ENCODE peak calls at places on chromosomes 1 and 21, in nine cellular contexts. C is GM12864, U is PC-9, Z is mucosa of descending colon, V is heart left ventricle, P is A673, N is lower lobe of right lung, X is kidney, A is SK-N-SH. F is an unnamed sample.

GRCh38 chr1:233015965-233016364 is 65.6 kb downstream of the NTPCR start:
- DNase-seq in Z (no peak), C (no peak), V (no peak), U (no peak), X (no peak), N (no peak), A (no peak), P (no peak), F (no peak)

GRCh38 chr21:42541618-42542017 is 28.0 kb downstream of the SLC37A1 start:
- DNase-seq in Z (no peak), U (no peak), P (no peak), N (no peak), A (no peak), C (no peak), V (no peak), X (no peak), F (no peak)

GRCh38 chr1:228275435-228276342 is 67.8 kb downstream of the OBSCN start:
- DNase-seq in Z (peak; percentile 91), X (peak; percentile 95), V (peak; percentile 90), C (peak; percentile 27), P (peak; percentile 97), N (peak; percentile 88), U (no peak), A (peak; percentile 57), F (peak; percentile 68)

GRCh38 chr1:227939791-227940771 is 7.7 kb downstream of the WNT9A start:
- DNase-seq in A (no peak), U (no peak), V (no peak), C (no peak), N (peak; percentile 38), P (no peak), Z (no peak), X (peak; percentile 64), F (no peak)

GRCh38 chr1:8382608-8383525 is 65.0 kb downstream of the SLC45A1 start:
- DNase-seq in P (no peak), V (no peak), C (no peak), X (no peak), U (no peak), A (no peak), Z (no peak), N (no peak), F (no peak)

GRCh38 chr1:198352975-198353695 is 187.3 kb downstream of the ATP6V1G3 start:
- DNase-seq in V (no peak), X (no peak), A (no peak), P (no peak), U (no peak), Z (no peak), C (peak; percentile 46), N (no peak), F (no peak)

GRCh38 chr1:91997607-91998195 is 32.1 kb upstream of the EPHX4 start:
- DNase-seq in X (no peak), C (no peak), A (peak; percentile 43), Z (peak; percentile 58), N (no peak), P (peak; percentile 72), V (no peak), U (peak; percentile 64), F (peak; percentile 40)

GRCh38 chr1:61079276-61079897 is 3.0 kb upstream of the NFIA start:
- DNase-seq in C (no peak), U (no peak), A (no peak), V (no peak), X (no peak), P (peak; percentile 71), Z (peak; percentile 88), N (no peak), F (no peak)

GRCh38 chr21:41973861-41974751 is 20.3 kb upstream of the C2CD2 start:
- DNase-seq in A (no peak), P (no peak), V (peak; percentile 70), U (no peak), X (peak; percentile 73), C (no peak), N (no peak), Z (no peak), F (no peak)

GRCh38 chr1:16445052-16445451 is 4.5 kb downstream of the NECAP2 start:
- DNase-seq in P (no peak), N (no peak), Z (no peak), C (no peak), A (no peak), V (no peak), X (no peak), U (no peak), F (no peak)

GRCh38 chr1:12488666-12489354 is 129.2 kb downstream of the DHRS3 start:
- DNase-seq in A (no peak), X (no peak), Z (no peak), U (peak; percentile 88), V (no peak), C (no peak), N (no peak), P (no peak), F (no peak)

GRCh38 chr1:148160421-148161251 is 8.6 kb upstream of the NBPF11 start:
- DNase-seq in C (no peak), U (no peak), A (peak; percentile 14), Z (no peak), X (peak; percentile 46), N (peak; percentile 39), P (no peak), V (no peak), F (no peak)

GRCh38 chr1:9615316-9616063 is 26.8 kb downstream of the TMEM201 start:
- DNase-seq in C (no peak), Z (peak; percentile 58), V (no peak), U (no peak), X (peak; percentile 74), N (no peak), A (peak; percentile 69), P (peak; percentile 48), F (peak; percentile 69)

GRCh38 chr21:45981154-45981606 is 390 bp upstream of the COL6A1 start:
- DNase-seq in U (peak; percentile 65), V (peak; percentile 88), N (peak; percentile 70), P (peak; percentile 90), X (peak; percentile 95), A (peak; percentile 91), C (no peak), Z (peak; percentile 63), F (peak; percentile 74)

GRCh38 chr1:221602866-221603265 is 139.0 kb downstream of the DUSP10 start:
- DNase-seq in X (no peak), N (no peak), V (no peak), A (no peak), Z (no peak), C (no peak), P (no peak), U (peak; percentile 69), F (no peak)

GRCh38 chr21:35796834-35797233 is 263.5 kb downstream of the SETD4 start:
- DNase-seq in P (no peak), X (no peak), U (no peak), A (no peak), N (no peak), Z (no peak), V (no peak), C (no peak), F (no peak)

GRCh38 chr1:160904783-160905616 is 20.0 kb upstream of the ITLN1 start:
- DNase-seq in X (no peak), P (no peak), V (no peak), A (no peak), C (no peak), N (no peak), Z (no peak), U (no peak), F (no peak)

GRCh38 chr1:15176898-15177665 is 23.5 kb downstream of the TMEM51 start:
- DNase-seq in V (no peak), U (no peak), A (no peak), N (no peak), Z (no peak), X (no peak), P (no peak), C (no peak), F (no peak)

GRCh38 chr1:38608202-38608864 is 251.2 kb downstream of the RRAGC start:
- DNase-seq in P (peak; percentile 91), Z (peak; percentile 5), U (no peak), X (no peak), V (peak; percentile 36), A (peak; percentile 61), N (no peak), C (no peak), F (peak; percentile 61)
- TF ChIP-seq CTCF in P (peak; percentile 92), Z (no peak), U (no peak), X (peak; percentile 42), V (peak; percentile 38), A (peak; percentile 46), N (peak; percentile 37), C (peak; percentile 66), F (peak; percentile 75)

GRCh38 chr1:20701446-20701845 is 16.4 kb downstream of the KIF17 start:
- DNase-seq in V (no peak), X (no peak), C (no peak), A (no peak), U (no peak), Z (no peak), P (no peak), N (no peak), F (no peak)
- TF ChIP-seq CTCF in V (no peak), X (no peak), C (no peak), A (no peak), U (no peak), Z (no peak), P (no peak), N (no peak), F (no peak)

DNA sequence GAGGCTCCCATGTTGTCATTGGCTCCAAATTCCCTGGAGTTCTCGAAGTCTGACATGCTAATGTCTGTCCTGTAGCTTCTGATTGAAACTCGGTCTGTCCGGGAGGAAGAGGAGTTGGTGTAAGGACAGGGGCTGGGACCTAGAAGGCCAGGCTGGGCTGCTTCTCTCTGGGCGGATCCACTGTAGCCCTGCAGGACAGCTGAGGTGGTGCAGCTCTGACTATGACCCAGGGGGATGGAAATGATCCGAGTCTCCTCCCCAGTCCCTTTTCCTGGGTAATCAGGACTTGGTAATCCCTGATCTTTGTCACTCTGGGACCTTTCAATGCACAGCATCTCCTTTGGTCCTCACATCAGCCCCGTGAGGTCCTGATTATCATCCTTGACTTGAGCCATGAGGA is 10.0 kb upstream of the FCMR start:
- DNase-seq in C (no peak), X (no peak), N (no peak), U (no peak), P (no peak), V (no peak), Z (no peak), A (no peak), F (no peak)
- TF ChIP-seq CTCF in C (peak; percentile 51), X (no peak), N (no peak), U (no peak), P (no peak), V (no peak), Z (no peak), A (no peak), F (no peak)

GRCh38 chr1:45409243-45409642 is 69.0 kb upstream of the MUTYH start:
- DNase-seq in A (no peak), P (no peak), V (no peak), C (no peak), Z (no peak), N (no peak), X (no peak), U (no peak), F (no peak)

GRCh38 chr1:45412899-45413298 is 72.7 kb upstream of the MUTYH start:
- DNase-seq in A (no peak), U (no peak), Z (no peak), C (no peak), P (no peak), V (no peak), N (no peak), X (no peak), F (no peak)

GRCh38 chr1:45414746-45415145 is 74.5 kb upstream of the MUTYH start:
- DNase-seq in N (no peak), X (no peak), P (no peak), A (no peak), V (no peak), C (no peak), Z (no peak), U (no peak), F (no peak)

GRCh38 chr1:45410850-45411509 is 70.7 kb upstream of the MUTYH start:
- DNase-seq in N (no peak), C (no peak), Z (no peak), X (no peak), A (no peak), U (peak; percentile 83), V (no peak), P (no peak), F (no peak)

GRCh38 chr1:45411510-45411899 is 71.3 kb upstream of the MUTYH start:
- DNase-seq in A (no peak), C (no peak), P (peak; percentile 3), X (no peak), Z (no peak), N (no peak), U (peak; percentile 44), V (no peak), F (no peak)
- TF ChIP-seq CTCF in A (no peak), C (no peak), P (no peak), X (no peak), Z (no peak), N (no peak), U (no peak), V (no peak), F (no peak)

F was measured in endothelial cell.